ENCODE peak calls at places on chromosomes 7 and 10, in eight cellular contexts. E, K, Z, I, A, N, R and G are unnamed samples.

GRCh38 chr10:89283988-89284475 is 17.8 kb upstream of the IFIT2 start:
- DNase-seq in K (no peak), I (peak; percentile 77), R (no peak), A (no peak), E (peak; percentile 86), N (no peak), Z (no peak), G (no peak)

GRCh38 chr7:23333671-23334246 is 34.6 kb downstream of the MALSU1 start:
- DNase-seq in K (no peak), N (no peak), Z (no peak), E (peak; percentile 94), A (no peak), R (no peak), I (no peak), G (no peak)

GRCh38 chr7:21253740-21254687 is 173.9 kb upstream of the SP4 start:
- DNase-seq in K (peak; percentile 33), A (peak; percentile 45), R (peak; percentile 40), I (peak; percentile 89), N (peak; percentile 47), E (peak; percentile 60), Z (no peak), G (no peak)

GRCh38 chr10:89900554-89900953 is 199.2 kb downstream of the KIF20B start:
- DNase-seq in N (no peak), Z (no peak), R (no peak), I (no peak), K (no peak), A (no peak), E (no peak), G (no peak)

GRCh38 chr10:97291357-97292096 is 910 bp downstream of the ARHGAP19 start:
- DNase-seq in E (peak; percentile 23), R (no peak), A (no peak), K (no peak), N (no peak), I (no peak), Z (no peak), G (peak; percentile 10)

GRCh38 chr10:97713351-97713827 is at the start of gene MARVELD1:
- DNase-seq in I (peak; percentile 73), N (no peak), K (peak; percentile 44), E (peak; percentile 82), R (no peak), A (no peak), Z (peak; percentile 84), G (no peak)

GRCh38 chr7:157787275-157787701 is 450.5 kb downstream of the DNAJB6 start:
- DNase-seq in N (no peak), I (no peak), K (no peak), A (no peak), R (no peak), Z (no peak), E (no peak), G (no peak)

GRCh38 chr10:125137601-125138438 is 22.5 kb downstream of the CTBP2 start:
- DNase-seq in N (no peak), Z (peak; percentile 60), E (no peak), R (no peak), K (no peak), A (no peak), I (no peak), G (no peak)

GRCh38 chr10:47030191-47030698 is 119.0 kb downstream of the PTPN20 start:
- DNase-seq in R (no peak), E (no peak), Z (peak; percentile 50), K (no peak), I (no peak), A (peak; percentile 17), N (peak; percentile 8), G (no peak)

GRCh38 chr7:94409561-94409960 is 14.9 kb downstream of the COL1A2 start:
- DNase-seq in A (no peak), I (no peak), N (no peak), R (no peak), Z (no peak), E (no peak), K (no peak), G (no peak)

GRCh38 chr7:27102578-27103442 is at the start of gene HOXA2:
- DNase-seq in A (no peak), I (no peak), E (no peak), R (no peak), Z (no peak), N (no peak), K (no peak), G (no peak)